ENCODE peak calls at places on chromosomes 6 and 20, in four cellular contexts. C, Y, A and L are unnamed samples.

GRCh38 chr6:11847515-11848244 is 69.1 kb upstream of the ADTRP start:
- DNase-seq in A (no peak), Y (no peak), C (peak), L (no peak)

GRCh38 chr6:144820270-144820669 is 535.1 kb downstream of the UTRN start:
- DNase-seq in A (no peak), Y (no peak), C (no peak), L (no peak)

GRCh38 chr6:130997061-130997753 is 65.8 kb downstream of the EPB41L2 start:
- DNase-seq in C (peak), Y (no peak), A (no peak), L (no peak)

GRCh38 chr6:116483616-116484015 is 22.4 kb downstream of the CALHM6 start:
- DNase-seq in C (no peak), A (no peak), Y (no peak), L (no peak)

GRCh38 chr6:122736606-122737005 is 42.9 kb upstream of the FABP7 start:
- DNase-seq in C (no peak), A (no peak), Y (no peak), L (no peak)

GRCh38 chr6:159985296-159985940 is 16.5 kb downstream of the IGF2R start:
- DNase-seq in C (no peak), Y (no peak), A (no peak), L (no peak)

GRCh38 chr20:57648878-57649616 is 28.8 kb upstream of the ZBP1 start:
- DNase-seq in C (no peak), A (no peak), Y (no peak), L (no peak)

GRCh38 chr20:19129306-19129705 is 83.1 kb upstream of the SLC24A3 start:
- DNase-seq in A (no peak), C (no peak), Y (no peak), L (no peak)

GRCh38 chr6:22149501-22150490 is 147.0 kb downstream of the PRL start:
- DNase-seq in C (no peak), Y (no peak), A (no peak), L (no peak)

GRCh38 chr6:166779381-166779780 is 152.3 kb upstream of the RPS6KA2 start:
- DNase-seq in Y (no peak), A (no peak), C (no peak), L (no peak)

GRCh38 chr6:11848852-11849731 is 70.5 kb upstream of the ADTRP start:
- DNase-seq in A (no peak), Y (no peak), C (no peak), L (no peak)

GRCh38 chr6:99867026-99867425 is 127.0 kb downstream of the MCHR2 start:
- DNase-seq in A (no peak), C (no peak), Y (no peak), L (no peak)

GRCh38 chr6:31203345-31203979 is 33.0 kb upstream of the POU5F1 start:
- DNase-seq in Y (no peak), A (peak), C (no peak), L (peak)

GRCh38 chr6:106056738-106057390 is 29.3 kb upstream of the PRDM1 start:
- DNase-seq in Y (no peak), C (no peak), A (no peak), L (no peak)

GRCh38 chr6:25286891-25287290 is 7.7 kb downstream of the CARMIL1 start:
- DNase-seq in A (no peak), Y (no peak), C (no peak), L (no peak)

GRCh38 chr20:46347831-46348230 is 39.5 kb upstream of the CDH22 start:
- DNase-seq in Y (no peak), A (no peak), C (no peak), L (no peak)

GRCh38 chr20:13874269-13875158 is 89.7 kb downstream of the NDUFAF5 start:
- DNase-seq in A (no peak), C (peak), Y (no peak), L (no peak)

GRCh38 chr6:157628463-157628862 is 194.6 kb upstream of the SNX9 start:
- DNase-seq in Y (no peak), C (no peak), A (no peak), L (no peak)

GRCh38 chr6:64175311-64175710 is 539.7 kb downstream of the PHF3 start:
- DNase-seq in Y (no peak), A (no peak), C (no peak), L (no peak)

GRCh38 chr6:579339-579738 is 77.6 kb downstream of the HUS1B start:
- DNase-seq in Y (no peak), C (no peak), A (no peak), L (no peak)

GRCh38 chr6:157879034-157879872 is 56.2 kb downstream of the SNX9 start:
- DNase-seq in Y (no peak), C (no peak), A (no peak), L (no peak)

GRCh38 chr6:133756046-133756445 is 132.9 kb upstream of the TCF21 start:
- DNase-seq in A (no peak), Y (no peak), C (no peak), L (no peak)

GRCh38 chr6:18269253-18269652 is 4.9 kb upstream of the DEK start:
- DNase-seq in C (no peak), Y (no peak), A (no peak), L (peak)

GRCh38 chr6:160279850-160280249 is 21.2 kb upstream of the SLC22A2 start:
- DNase-seq in Y (no peak), C (no peak), A (no peak), L (no peak)

GRCh38 chr6:136503303-136503702 is 46.9 kb downstream of the MAP7 start:
- DNase-seq in Y (no peak), C (no peak), A (no peak), L (no peak)

GRCh38 chr6:30882764-30883475 is 1.4 kb upstream of the DDR1 start:
- DNase-seq in C (peak), Y (no peak), A (no peak), L (no peak)

GRCh38 chr6:36196049-36196879 is at the start of gene BRPF3:
- DNase-seq in A (peak), Y (peak), C (peak), L (peak)

GRCh38 chr6:119749341-119749740 is 399.8 kb upstream of the MAN1A1 start:
- DNase-seq in Y (no peak), C (no peak), A (no peak), L (no peak)

GRCh38 chr20:2084703-2085102 is 16.9 kb upstream of the STK35 start:
- DNase-seq in Y (no peak), A (no peak), C (no peak), L (no peak)

GRCh38 chr20:15162061-15162740 is 824.8 kb upstream of the FLRT3 start:
- DNase-seq in A (no peak), Y (no peak), C (no peak), L (no peak)

GRCh38 chr6:139623382-139623781 is 248.9 kb upstream of the CITED2 start:
- DNase-seq in Y (no peak), C (no peak), A (no peak), L (no peak)

GRCh38 chr20:47887477-47888080 is 102.3 kb upstream of the SULF2 start:
- DNase-seq in Y (no peak), C (no peak), A (no peak), L (no peak)

GRCh38 chr6:142938510-142938909 is 6.5 kb downstream of the HIVEP2 start:
- DNase-seq in A (no peak), Y (no peak), C (no peak), L (no peak)

GRCh38 chr20:60054716-60055371 is 96.6 kb downstream of the CDH26 start:
- DNase-seq in C (no peak), Y (no peak), A (peak), L (no peak)

GRCh38 chr6:129683606-129684322 is 26.2 kb downstream of the ARHGAP18 start:
- DNase-seq in C (peak), Y (peak), A (peak), L (peak)